ENCODE peak calls at places on chromosomes 7 and 10, in eight cellular contexts. G, D, E, J, M, O, S and A are unnamed samples.

GRCh38 chr10:17006631-17007161 is 122.9 kb downstream of the CUBN start:
- DNase-seq in G (no peak), D (no peak), E (no peak), J (no peak), M (no peak), O (no peak), S (no peak), A (no peak)

GRCh38 chr7:156157409-156158012 is 345.2 kb upstream of the SHH start:
- DNase-seq in G (no peak), D (no peak), E (no peak), J (no peak), M (no peak), O (no peak), S (no peak), A (no peak)

GRCh38 chr7:27170936-27171635 is 3.0 kb downstream of the HOXA10 start:
- DNase-seq in G (peak; percentile 63), D (no peak), E (peak; percentile 58), J (no peak), M (peak; percentile 70), O (no peak), S (no peak), A (no peak)

GRCh38 chr10:89633484-89633883 is 11.6 kb downstream of the PANK1 start:
- DNase-seq in G (peak; percentile 67), D (no peak), E (no peak), J (no peak), M (no peak), O (no peak), S (no peak), A (no peak)

GRCh38 chr10:62582804-62583208 is 208.6 kb downstream of the ZNF365 start:
- DNase-seq in G (peak; percentile 86), D (no peak), E (no peak), J (no peak), M (peak; percentile 39), O (no peak), S (no peak), A (no peak)

GRCh38 chr7:19988860-19989259 is 215.4 kb upstream of the TMEM196 start:
- DNase-seq in G (no peak), D (no peak), E (no peak), J (no peak), M (no peak), O (no peak), S (no peak), A (no peak)

GRCh38 chr10:23534328-23534727 is 95.5 kb downstream of the OTUD1 start:
- DNase-seq in G (no peak), D (no peak), E (no peak), J (no peak), M (no peak), O (no peak), S (no peak), A (no peak)

GRCh38 chr7:24728503-24729364 is 28.5 kb downstream of the GSDME start:
- DNase-seq in G (no peak), D (no peak), E (no peak), J (peak; percentile 19), M (no peak), O (no peak), S (no peak), A (no peak)

GRCh38 chr7:47617131-47617530 is 35.2 kb upstream of the TNS3 start:
- DNase-seq in G (no peak), D (no peak), E (no peak), J (no peak), M (no peak), O (no peak), S (no peak), A (no peak)

GRCh38 chr7:17882685-17883084 is 57.6 kb downstream of the SNX13 start:
- DNase-seq in G (no peak), D (no peak), E (no peak), J (no peak), M (no peak), O (no peak), S (no peak), A (no peak)

GRCh38 chr7:47327698-47328391 is 254.1 kb downstream of the TNS3 start:
- DNase-seq in G (no peak), D (no peak), E (peak; percentile 60), J (no peak), M (peak; percentile 84), O (no peak), S (no peak), A (no peak)

GRCh38 chr10:71605263-71605962 is 114.2 kb downstream of the C10orf105 start:
- DNase-seq in G (no peak), D (no peak), E (no peak), J (peak; percentile 31), M (no peak), O (no peak), S (no peak), A (no peak)

GRCh38 chr10:129534826-129535225 is 67.8 kb downstream of the MGMT start:
- DNase-seq in G (no peak), D (no peak), E (no peak), J (no peak), M (no peak), O (no peak), S (no peak), A (no peak)

GRCh38 chr10:83959330-83959729 is 180.0 kb upstream of the GHITM start:
- DNase-seq in G (no peak), D (no peak), E (no peak), J (peak; percentile 39), M (no peak), O (no peak), S (no peak), A (peak; percentile 15)

GRCh38 chr7:3393862-3394261 is 92.8 kb downstream of the SDK1 start:
- DNase-seq in G (no peak), D (no peak), E (no peak), J (no peak), M (no peak), O (no peak), S (no peak), A (no peak)

GRCh38 chr7:149136118-149136517 is 10.0 kb upstream of the ZNF425 start:
- DNase-seq in G (no peak), D (no peak), E (no peak), J (no peak), M (no peak), O (no peak), S (no peak), A (no peak)

GRCh38 chr10:55144001-55144400 is 343.0 kb upstream of the PCDH15 start:
- DNase-seq in G (peak; percentile 34), D (no peak), E (no peak), J (no peak), M (no peak), O (no peak), S (no peak), A (no peak)

GRCh38 chr10:61899997-61900828 is 1.3 kb upstream of the ARID5B start:
- DNase-seq in G (peak; percentile 99), D (no peak), E (peak; percentile 70), J (peak; percentile 96), M (peak; percentile 78), O (peak; percentile 47), S (peak; percentile 73), A (peak; percentile 69)

GRCh38 chr7:3217166-3217565 is 83.9 kb upstream of the SDK1 start:
- DNase-seq in G (peak; percentile 10), D (no peak), E (no peak), J (no peak), M (no peak), O (no peak), S (no peak), A (no peak)

GRCh38 chr7:130543611-130544010 is 51.7 kb downstream of the MEST start:
- DNase-seq in G (no peak), D (no peak), E (no peak), J (no peak), M (no peak), O (no peak), S (no peak), A (no peak)

GRCh38 chr7:45726883-45727282 is 146.0 kb downstream of the CCDC201 start:
- DNase-seq in G (no peak), D (no peak), E (no peak), J (no peak), M (no peak), O (no peak), S (no peak), A (no peak)

GRCh38 chr7:148722340-148723165 is 23.9 kb downstream of the CUL1 start:
- DNase-seq in G (no peak), D (no peak), E (no peak), J (no peak), M (no peak), O (no peak), S (no peak), A (no peak)

GRCh38 chr10:79098596-79099015 is 29.8 kb downstream of the ZMIZ1 start:
- DNase-seq in G (no peak), D (no peak), E (no peak), J (no peak), M (no peak), O (no peak), S (no peak), A (no peak)